ENCODE peak calls at places on chromosomes 7 and 10, in four cellular contexts. X is endothelial cell of umbilical vein, A is right lobe of liver, M is choroid plexus epithelial cell. W is an unnamed sample.

GRCh38 chr7:144936314-144936713 is 100.5 kb upstream of the TPK1 start:
- DNase-seq in X (no peak), A (no peak), M (no peak), W (no peak)

GRCh38 chr10:29761916-29762315 is 127.1 kb upstream of the SVIL start:
- DNase-seq in X (no peak), A (peak), M (no peak), W (no peak)

GRCh38 chr7:106807474-106807873 is 57.6 kb upstream of the PIK3CG start:
- DNase-seq in X (no peak), A (no peak), M (no peak), W (no peak)

GRCh38 chr7:74141705-74142104 is 32.5 kb upstream of the EIF4H start:
- DNase-seq in X (peak), A (no peak), M (no peak), W (no peak)

GRCh38 chr7:5699951-5700384 is 81.5 kb downstream of the RNF216 start:
- DNase-seq in X (no peak), A (no peak), M (peak), W (peak)

GRCh38 chr7:137084607-137085380 is 216.3 kb downstream of the CHRM2 start:
- DNase-seq in X (no peak), A (no peak), M (no peak), W (no peak)

GRCh38 chr10:59857921-59858320 is 48.4 kb downstream of the CCDC6 start:
- DNase-seq in X (no peak), A (no peak), M (no peak), W (no peak)

GRCh38 chr7:47795631-47796030 is 152.6 kb downstream of the PKD1L1 start:
- DNase-seq in X (no peak), A (no peak), M (peak), W (peak)

GRCh38 chr10:112374724-112375541 is 1.0 kb downstream of the ACSL5 start:
- DNase-seq in X (no peak), A (no peak), M (no peak), W (peak)

GRCh38 chr10:51231754-51232153 is 157.5 kb downstream of the PRKG1 start:
- DNase-seq in X (no peak), A (no peak), M (no peak), W (no peak)

GRCh38 chr10:93208717-93209464 is 135.2 kb downstream of the CYP26A1 start:
- DNase-seq in X (no peak), A (no peak), M (no peak), W (peak)

GRCh38 chr7:38367301-38367700 is 93.9 kb upstream of the TARP start:
- DNase-seq in X (no peak), A (no peak), M (no peak), W (peak)

GRCh38 chr10:54833029-54833428 is 32.0 kb upstream of the PCDH15 start:
- DNase-seq in X (no peak), A (no peak), M (no peak), W (no peak)

GRCh38 chr7:150941983-150942590 is 36.0 kb downstream of the KCNH2 start:
- DNase-seq in X (no peak), A (peak), M (no peak), W (no peak)

GRCh38 chr10:59372543-59372942 is 10.2 kb upstream of the FAM13C start:
- DNase-seq in X (no peak), A (no peak), M (peak), W (no peak)

GRCh38 chr10:102394079-102394800 is 1.3 kb upstream of the NFKB2 start:
- DNase-seq in X (peak), A (peak), M (peak), W (peak)

GRCh38 chr7:107939472-107940145 is 48.6 kb downstream of the DLD start:
- DNase-seq in X (peak), A (no peak), M (peak), W (peak)

GRCh38 chr7:101772508-101773306 is 44.7 kb upstream of the CUX1 start:
- DNase-seq in X (no peak), A (no peak), M (no peak), W (no peak)

GRCh38 chr7:27139335-27140107 is 4.0 kb downstream of the HOXA5 start:
- DNase-seq in X (no peak), A (peak), M (no peak), W (peak)

GRCh38 chr10:110676016-110676415 is 31.9 kb downstream of the RBM20 start:
- DNase-seq in X (no peak), A (no peak), M (no peak), W (no peak)

GRCh38 chr7:127404282-127405049 is 12.0 kb upstream of the ZNF800 start:
- DNase-seq in X (no peak), A (no peak), M (no peak), W (no peak)

GRCh38 chr7:2258661-2259365 is 16.8 kb downstream of the NUDT1 start:
- DNase-seq in X (no peak), A (peak), M (no peak), W (no peak)

GRCh38 chr7:8217200-8218068 is 44.5 kb downstream of the ICA1 start:
- DNase-seq in X (peak), A (no peak), M (peak), W (peak)

GRCh38 chr7:141915565-141915964 is 634 bp upstream of the OR9A4 start:
- DNase-seq in X (no peak), A (no peak), M (no peak), W (no peak)

GRCh38 chr10:93815304-93816091 is 57.8 kb downstream of the LGI1 start:
- DNase-seq in X (no peak), A (no peak), M (peak), W (peak)

GRCh38 chr10:103295391-103296044 is 18.6 kb downstream of the INA start:
- DNase-seq in X (no peak), A (no peak), M (peak), W (peak)

GRCh38 chr10:9814285-9814866 is 1203.3 kb upstream of the CELF2 start:
- DNase-seq in X (no peak), A (no peak), M (peak), W (peak)

GRCh38 chr10:112782176-112782907 is 167.7 kb upstream of the TCF7L2 start:
- DNase-seq in X (no peak), A (no peak), M (no peak), W (no peak)

GRCh38 chr7:140364819-140365218 is 33.5 kb downstream of the SLC37A3 start:
- DNase-seq in X (no peak), A (no peak), M (no peak), W (no peak)

GRCh38 chr10:110651044-110651958 is 7.2 kb downstream of the RBM20 start:
- DNase-seq in X (no peak), A (no peak), M (peak), W (peak)

GRCh38 chr10:70880077-70880534 is 8.3 kb downstream of the PCBD1 start:
- DNase-seq in X (peak), A (peak), M (peak), W (peak)

GRCh38 chr7:154777023-154777422 is 225.9 kb downstream of the PAXIP1 start:
- DNase-seq in X (no peak), A (no peak), M (no peak), W (no peak)
- TF ChIP-seq CTCF in X (no peak), A (no peak), M (no peak), W (no peak)

DNA sequence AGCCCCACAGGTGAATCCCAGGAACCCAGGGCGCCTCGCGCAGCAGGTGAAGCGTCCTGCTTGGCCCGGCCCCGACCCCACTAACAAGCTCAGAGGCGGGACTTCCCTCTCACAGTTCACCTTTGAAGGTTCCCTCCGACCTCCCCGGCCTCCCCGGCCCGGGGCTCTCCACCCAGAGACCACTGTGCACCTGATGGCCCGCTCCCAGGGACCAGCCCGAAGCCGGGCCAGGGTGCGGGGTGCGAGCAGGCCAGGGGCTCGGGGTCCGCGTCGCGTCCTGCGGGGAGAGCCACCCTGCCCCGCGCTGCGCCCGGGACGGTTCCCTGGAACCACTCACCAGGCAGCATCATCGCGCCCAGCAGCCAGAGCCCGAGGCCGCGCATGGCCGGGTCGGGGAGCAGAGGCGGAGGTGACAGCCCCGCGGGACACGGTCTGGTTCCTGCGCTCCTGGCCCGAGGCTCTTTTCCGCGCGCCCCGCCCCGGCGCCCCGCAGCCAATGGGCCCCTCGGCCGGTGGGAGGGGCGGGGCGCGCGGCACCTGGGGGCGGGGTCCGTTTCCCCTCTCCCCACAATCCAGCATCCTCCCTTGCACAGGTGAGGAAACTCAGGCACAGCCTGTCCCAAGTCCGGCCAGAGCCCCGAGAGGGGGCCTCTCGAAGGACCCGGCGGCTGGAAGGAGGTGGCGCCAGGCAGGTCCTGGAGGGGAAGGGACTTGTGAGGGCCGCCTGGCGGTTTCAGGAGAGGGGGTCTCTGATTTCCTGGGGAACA is at the start of gene ADAM8:
- DNase-seq in X (no peak), A (no peak), M (no peak), W (no peak)
- H3K4me3 ChIP-seq in X (no peak), A (peak), M (no peak), W (no peak)

GRCh38 chr10:79496896-79497295 is 15.4 kb upstream of the EIF5AL1 start:
- DNase-seq in X (no peak), A (no peak), M (no peak), W (no peak)

GRCh38 chr10:79498431-79498830 is 13.9 kb upstream of the EIF5AL1 start:
- DNase-seq in X (no peak), A (no peak), M (peak), W (no peak)

GRCh38 chr10:79505771-79506351 is 6.5 kb upstream of the EIF5AL1 start:
- DNase-seq in X (no peak), A (no peak), M (no peak), W (no peak)

GRCh38 chr10:79507436-79508167 is 4.7 kb upstream of the EIF5AL1 start:
- DNase-seq in X (no peak), A (no peak), M (no peak), W (no peak)

DNA sequence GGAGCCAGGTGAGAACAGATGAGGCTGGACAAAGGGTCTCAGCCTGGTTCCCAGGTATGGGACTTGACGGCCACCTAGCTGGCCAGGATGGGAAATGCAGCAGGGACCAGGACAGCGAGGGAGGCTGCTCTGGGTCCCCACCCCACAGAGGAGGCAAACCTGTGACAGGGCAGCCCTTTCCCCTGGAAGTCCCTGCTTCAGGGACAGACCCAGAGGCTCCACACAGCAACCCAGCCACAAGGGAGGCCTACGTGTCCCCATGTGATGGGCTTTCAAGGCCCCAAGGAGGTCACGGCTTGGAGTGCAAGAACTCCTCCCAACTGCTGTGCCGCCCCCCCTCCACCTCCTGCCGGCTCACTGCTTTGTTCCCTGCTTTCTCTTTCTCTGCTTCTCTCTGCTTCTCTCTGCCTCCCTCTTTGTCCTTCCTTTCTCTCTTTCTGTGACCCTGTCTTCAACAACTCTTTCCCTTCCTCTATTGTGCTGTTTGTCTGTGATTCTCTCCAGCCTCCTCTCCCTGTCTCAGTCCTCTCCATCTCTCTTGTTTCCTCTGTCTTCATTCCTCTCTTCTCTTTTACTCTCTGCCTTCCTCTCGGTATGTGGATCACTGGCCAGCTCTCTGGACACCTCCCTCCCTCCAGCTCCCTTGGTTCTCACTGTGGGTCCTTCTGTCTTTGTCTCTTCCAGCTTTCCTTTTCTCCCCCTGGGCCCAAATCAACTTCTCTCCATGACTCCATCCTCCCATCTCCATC is 9.6 kb upstream of the EIF5AL1 start:
- DNase-seq in X (no peak), A (no peak), M (peak), W (no peak)
- TF ChIP-seq CTCF in X (no peak), A (peak), M (peak), W (peak)

DNA sequence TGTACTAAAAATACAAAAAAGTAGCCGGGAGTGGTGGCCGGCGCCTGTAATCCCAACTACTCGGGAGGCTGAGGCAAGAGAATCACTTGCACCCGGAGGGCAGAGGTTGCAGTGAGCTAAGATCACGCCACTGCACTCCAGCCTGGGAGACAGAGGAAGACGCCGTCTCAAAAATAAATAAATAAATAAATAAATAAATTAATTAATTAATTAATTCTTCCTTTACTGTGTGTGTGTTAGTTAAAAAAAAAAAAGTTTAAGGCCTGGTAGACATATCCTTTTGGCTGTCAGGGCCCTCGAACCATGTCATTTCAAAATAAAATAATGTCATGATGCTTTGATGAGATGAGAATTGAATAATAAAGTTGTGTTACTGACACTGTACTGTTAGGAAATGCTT is 81.3 kb downstream of the ZNF467 start:
- DNase-seq in X (no peak), A (no peak), M (no peak), W (no peak)
- H3K4me3 ChIP-seq in X (no peak), A (no peak), M (no peak), W (no peak)

GRCh38 chr10:128900456-128900855 is 566.6 kb upstream of the MGMT start:
- DNase-seq in X (no peak), A (no peak), M (no peak), W (no peak)
- TF ChIP-seq CTCF in X (no peak), A (no peak), M (no peak), W (no peak)

GRCh38 chr7:29146888-29147609 is 712 bp upstream of the CPVL start:
- DNase-seq in X (no peak), A (no peak), M (no peak), W (no peak)

GRCh38 chr7:29147821-29148220 is 1.5 kb upstream of the CPVL start:
- DNase-seq in X (no peak), A (no peak), M (no peak), W (no peak)

GRCh38 chr7:29146082-29146706 is at the start of gene CPVL:
- DNase-seq in X (no peak), A (peak), M (no peak), W (no peak)

GRCh38 chr7:29143698-29144203 is 2.6 kb downstream of the CPVL start:
- DNase-seq in X (no peak), A (no peak), M (no peak), W (no peak)

GRCh38 chr7:29145553-29146081 is 720 bp downstream of the CPVL start:
- DNase-seq in X (no peak), A (no peak), M (no peak), W (no peak)
- H3K4me3 ChIP-seq in X (no peak), A (peak), M (no peak), W (peak)

GRCh38 chr7:120794100-120794729 is 63.7 kb downstream of the TSPAN12 start:
- DNase-seq in X (no peak), A (no peak), M (peak), W (no peak)
- TF ChIP-seq CTCF in X (no peak), A (no peak), M (no peak), W (no peak)

DNA sequence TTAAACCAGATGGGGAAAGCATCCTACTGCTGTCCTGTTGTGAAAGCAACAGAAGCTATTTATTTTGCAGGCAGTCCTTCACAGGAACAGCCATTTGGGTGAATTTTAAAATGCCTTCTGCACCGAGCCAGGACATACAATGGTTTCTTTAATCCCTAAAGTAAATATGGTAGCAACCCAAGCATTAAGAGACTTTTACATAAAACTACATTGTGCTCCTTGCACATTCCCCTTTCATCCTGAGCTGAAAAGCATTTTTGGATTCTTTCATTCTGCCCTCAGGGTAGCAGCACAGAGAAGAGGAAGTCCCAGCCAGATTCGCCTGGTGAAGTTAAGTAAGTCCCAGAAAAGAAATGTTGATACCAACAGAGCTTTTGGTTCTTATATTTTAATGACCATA is 84.0 kb upstream of the FAM3C start:
- DNase-seq in X (no peak), A (no peak), M (no peak), W (no peak)
- H3K4me3 ChIP-seq in X (no peak), A (no peak), M (no peak), W (no peak)

DNA sequence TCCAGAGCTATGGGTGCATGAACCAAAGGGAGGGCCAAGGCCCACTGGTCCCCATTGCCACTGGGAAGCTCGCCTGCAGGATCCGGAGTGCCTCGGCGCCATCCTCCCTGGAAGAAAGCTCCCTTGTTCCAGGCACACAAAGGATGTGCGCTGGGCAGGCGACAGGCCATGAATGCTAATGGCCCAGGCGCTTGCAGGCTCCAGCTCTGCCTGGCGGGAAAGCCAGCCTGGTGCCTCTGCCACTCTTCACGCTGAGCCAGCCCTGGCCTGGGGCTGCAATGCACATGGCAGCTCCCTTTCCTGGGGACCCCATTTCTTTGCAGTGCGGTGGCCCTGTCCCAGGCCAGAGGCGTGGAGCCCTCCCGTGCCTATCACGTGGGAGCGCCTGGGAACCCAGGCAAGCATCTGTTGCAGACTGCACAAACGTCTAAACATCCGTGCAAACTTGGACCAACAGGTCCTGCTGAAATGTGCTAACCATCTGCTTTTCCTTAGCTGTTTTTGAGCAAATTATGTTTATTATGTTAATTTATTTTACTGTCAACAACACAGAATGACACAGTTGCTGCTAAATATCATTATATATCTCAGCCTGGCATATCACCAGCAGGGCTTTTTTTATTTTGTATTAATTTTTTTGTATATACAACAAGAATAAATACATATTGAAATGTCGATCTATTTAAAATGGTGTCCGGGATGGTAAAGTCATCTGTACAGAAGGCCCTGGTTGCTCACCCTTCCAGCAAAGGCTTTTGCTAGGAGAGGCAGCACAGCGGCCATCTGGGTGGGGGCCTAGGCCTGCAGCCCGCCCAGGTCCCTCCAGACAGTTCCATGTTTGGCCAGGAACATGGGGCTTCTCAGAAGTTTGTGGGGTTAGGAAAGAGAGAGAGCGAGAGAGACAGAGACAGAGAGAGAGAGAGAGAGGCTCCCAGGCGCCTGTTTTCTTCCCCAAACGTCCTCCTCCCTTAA is 152.3 kb upstream of the LYZL2 start:
- DNase-seq in X (no peak), A (no peak), M (no peak), W (no peak)
- TF ChIP-seq CTCF in X (no peak), A (no peak), M (no peak), W (no peak)

GRCh38 chr10:3668961-3669330 is 116.1 kb downstream of the KLF6 start:
- DNase-seq in X (no peak), A (no peak), M (peak), W (no peak)
- H3K4me3 ChIP-seq in X (no peak), A (no peak), M (no peak), W (no peak)